ENCODE peak calls at places on chromosome 14, in seven cellular contexts. I is prostate gland, D is uterus, Z is heart left ventricle, S is Peyer's patch, L is IMR-90, T is transverse colon. J is an unnamed sample.

GRCh38 chr14:100778951-100779690 is 46.8 kb upstream of the MEG3 start:
- DNase-seq in Z (no peak), I (no peak), L (no peak), T (no peak), S (peak), D (peak), J (no peak)

GRCh38 chr14:53956427-53957201 is at the start of gene BMP4:
- DNase-seq in S (peak), I (peak), T (peak), Z (peak), L (peak), D (peak), J (peak)

GRCh38 chr14:75877292-75877691 is 104.5 kb downstream of the TGFB3 start:
- DNase-seq in T (no peak), Z (peak), D (no peak), L (peak), S (no peak), I (no peak), J (no peak)

GRCh38 chr14:31926652-31927347 is 150.3 kb upstream of the ARHGAP5 start:
- DNase-seq in I (no peak), Z (peak), D (no peak), S (no peak), T (no peak), L (peak), J (no peak)

GRCh38 chr14:32813401-32813800 is 125.3 kb upstream of the NPAS3 start:
- DNase-seq in D (no peak), I (no peak), L (no peak), Z (no peak), T (no peak), S (no peak), J (no peak)

GRCh38 chr14:55502746-55503284 is 62.4 kb upstream of the TBPL2 start:
- DNase-seq in D (no peak), Z (no peak), S (peak), I (no peak), T (peak), L (no peak), J (no peak)

GRCh38 chr14:85217412-85217811 is 312.5 kb upstream of the FLRT2 start:
- DNase-seq in T (no peak), D (no peak), I (no peak), L (peak), S (no peak), Z (no peak), J (no peak)

GRCh38 chr14:39015360-39015961 is 87.6 kb downstream of the SEC23A start:
- DNase-seq in D (no peak), S (peak), L (peak), I (no peak), Z (no peak), T (peak), J (no peak)

GRCh38 chr14:61064866-61065265 is 83.8 kb downstream of the SLC38A6 start:
- DNase-seq in Z (no peak), I (no peak), L (no peak), T (no peak), D (no peak), S (no peak), J (no peak)

GRCh38 chr14:102185360-102185759 is 45.7 kb downstream of the WDR20 start:
- DNase-seq in L (no peak), D (no peak), I (no peak), S (no peak), Z (no peak), T (no peak), J (no peak)

GRCh38 chr14:26867171-26867757 is 269.4 kb upstream of the NOVA1 start:
- DNase-seq in L (no peak), T (no peak), S (no peak), D (no peak), I (no peak), Z (no peak), J (no peak)

GRCh38 chr14:51554953-51555352 is 96.8 kb upstream of the FRMD6 start:
- DNase-seq in I (no peak), L (peak), T (no peak), D (no peak), S (no peak), Z (no peak), J (no peak)

GRCh38 chr14:104797112-104798044 is 1.8 kb upstream of the AKT1 start:
- DNase-seq in S (peak), T (peak), I (no peak), Z (no peak), L (no peak), D (no peak), J (no peak)

GRCh38 chr14:104795468-104795780 is at the start of gene AKT1:
- DNase-seq in S (no peak), T (no peak), Z (no peak), D (no peak), L (no peak), I (no peak), J (no peak)

GRCh38 chr14:104794641-104795467 is 694 bp downstream of the AKT1 start:
- DNase-seq in T (peak), S (peak), Z (peak), D (no peak), L (peak), I (no peak), J (peak)

GRCh38 chr14:104796682-104797081 is 1.1 kb upstream of the AKT1 start:
- DNase-seq in T (no peak), Z (no peak), S (no peak), L (no peak), I (no peak), D (no peak), J (no peak)

DNA sequence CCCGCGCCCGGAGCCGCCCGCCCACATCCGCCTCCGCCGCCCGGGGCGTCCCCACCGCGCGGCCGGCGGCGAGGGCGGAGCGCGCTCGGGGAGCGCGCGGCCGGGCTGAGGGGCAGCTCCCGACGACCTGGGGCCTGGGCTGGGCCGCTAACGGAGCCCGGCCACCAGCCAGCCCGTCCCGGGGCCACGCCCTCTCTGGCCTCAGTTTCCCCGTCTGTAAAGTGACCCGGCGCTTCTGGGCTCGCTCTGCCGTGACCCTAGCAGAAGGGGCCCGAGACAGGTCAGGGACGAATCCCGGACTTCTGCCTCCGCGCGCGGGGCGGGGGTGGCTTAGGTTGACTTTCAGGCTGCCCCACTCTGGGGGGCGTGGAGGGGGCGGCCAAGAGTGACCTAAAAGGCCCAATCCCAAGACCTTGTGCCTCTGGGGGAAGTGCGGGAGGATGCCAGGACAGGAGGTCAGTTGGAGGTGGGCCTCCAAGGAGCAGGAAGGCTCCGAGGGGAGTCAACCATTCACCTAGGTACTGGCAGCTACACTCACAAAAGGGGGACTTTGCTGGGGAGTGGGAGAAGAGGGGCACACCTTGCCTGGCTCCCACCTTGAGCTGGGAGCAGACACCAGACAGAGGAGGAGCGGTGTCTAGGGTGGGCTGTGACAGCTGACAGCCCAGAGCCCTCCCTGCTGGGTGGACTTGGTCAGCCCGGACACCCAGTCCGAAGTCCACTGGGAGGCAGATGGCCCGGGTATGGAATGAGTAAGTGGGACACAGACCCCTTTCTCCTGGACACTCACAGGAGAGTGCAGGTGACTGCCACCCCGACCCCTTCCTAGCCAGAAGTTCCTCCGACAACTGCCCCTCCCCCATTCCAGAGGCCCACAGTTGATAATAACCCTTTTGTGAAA is 483 bp upstream of the AKT1 start:
- DNase-seq in T (peak), D (peak), S (peak), Z (peak), L (no peak), I (no peak), J (peak)
- TF ChIP-seq POLR2A in T (peak), D (peak), S (peak), Z (peak), L (peak), I (peak), J (peak)

DNA sequence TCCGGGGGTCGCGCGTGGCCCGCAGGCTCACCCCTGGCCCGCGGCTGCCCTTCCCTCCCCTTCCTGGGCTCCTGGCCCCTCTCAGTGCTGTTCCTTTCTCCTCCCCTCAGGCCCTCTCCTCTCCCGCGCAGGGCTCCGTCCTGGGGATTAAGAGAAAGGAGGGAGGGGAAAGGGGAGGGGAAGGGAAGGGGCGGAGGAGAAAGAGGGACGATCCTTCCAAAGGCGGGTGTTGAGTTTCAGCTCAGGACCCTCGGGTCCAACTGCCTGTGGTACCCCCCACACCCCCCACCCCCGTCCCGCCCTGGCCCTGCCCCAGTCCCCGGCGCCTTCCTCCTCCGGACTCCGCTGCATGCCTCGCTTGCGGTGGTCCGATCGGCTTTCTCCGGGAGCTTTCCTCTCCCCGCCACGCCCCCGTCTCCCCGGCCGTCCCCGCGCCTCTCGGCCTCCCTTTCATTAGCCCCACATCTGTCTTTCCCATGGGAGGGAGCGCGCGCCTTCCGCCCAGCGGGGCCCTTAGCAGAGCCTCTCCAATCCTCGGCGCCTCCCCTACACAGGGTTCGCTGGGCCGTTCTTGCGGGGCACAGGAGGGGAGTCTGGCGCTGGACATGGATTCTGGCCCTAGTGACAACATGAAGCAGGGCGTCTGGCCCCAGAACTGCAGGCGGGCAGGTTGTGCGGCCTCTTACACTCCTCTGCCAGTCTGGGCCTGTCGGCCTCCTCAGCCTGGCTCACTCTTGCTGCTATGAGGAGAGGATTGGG is 1.4 kb upstream of the EFS start:
- DNase-seq in I (peak), S (peak), T (peak), D (peak), Z (peak), L (peak), J (peak)
- TF ChIP-seq POLR2A in I (peak), S (no peak), T (peak), D (peak), Z (no peak), L (peak), J (peak)

DNA sequence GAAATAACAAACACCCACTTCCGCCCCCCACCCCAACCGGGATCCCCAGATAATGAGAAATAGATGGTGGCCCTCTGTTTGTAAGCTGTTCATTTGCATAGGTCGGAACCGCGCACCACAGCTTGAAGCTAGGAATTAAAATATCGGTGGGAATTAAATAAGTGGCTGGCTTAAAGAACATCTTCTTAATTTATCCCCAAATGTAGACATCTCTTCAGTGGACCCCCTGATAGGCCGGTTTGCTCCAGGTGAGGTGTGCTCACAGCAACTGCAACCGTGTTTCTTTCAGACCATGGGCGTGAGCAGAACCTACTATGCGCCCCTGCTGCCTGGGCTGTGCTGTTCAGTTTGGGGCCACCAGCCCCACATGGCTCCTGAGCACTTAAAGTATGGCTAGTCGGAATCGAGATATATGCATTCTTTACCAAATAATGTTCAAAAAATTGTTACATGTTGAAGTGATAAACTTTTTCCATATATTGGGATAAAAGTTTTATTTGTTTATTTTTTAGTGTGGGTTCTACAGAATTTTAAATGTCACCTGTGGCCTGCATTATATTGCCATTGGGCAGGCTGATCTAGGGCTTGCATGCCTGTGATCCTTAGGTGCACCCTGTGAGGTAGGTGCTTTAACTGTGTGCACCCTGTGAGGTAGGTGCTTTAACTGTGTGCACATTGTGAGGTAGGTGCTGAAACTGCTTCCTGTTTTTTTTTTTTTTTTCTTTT is 821 bp upstream of the DICER1 start:
- DNase-seq in I (no peak), T (no peak), S (no peak), L (no peak), D (no peak), Z (no peak), J (no peak)
- TF ChIP-seq POLR2A in I (no peak), T (no peak), S (no peak), L (no peak), D (no peak), Z (no peak), J (no peak)

DNA sequence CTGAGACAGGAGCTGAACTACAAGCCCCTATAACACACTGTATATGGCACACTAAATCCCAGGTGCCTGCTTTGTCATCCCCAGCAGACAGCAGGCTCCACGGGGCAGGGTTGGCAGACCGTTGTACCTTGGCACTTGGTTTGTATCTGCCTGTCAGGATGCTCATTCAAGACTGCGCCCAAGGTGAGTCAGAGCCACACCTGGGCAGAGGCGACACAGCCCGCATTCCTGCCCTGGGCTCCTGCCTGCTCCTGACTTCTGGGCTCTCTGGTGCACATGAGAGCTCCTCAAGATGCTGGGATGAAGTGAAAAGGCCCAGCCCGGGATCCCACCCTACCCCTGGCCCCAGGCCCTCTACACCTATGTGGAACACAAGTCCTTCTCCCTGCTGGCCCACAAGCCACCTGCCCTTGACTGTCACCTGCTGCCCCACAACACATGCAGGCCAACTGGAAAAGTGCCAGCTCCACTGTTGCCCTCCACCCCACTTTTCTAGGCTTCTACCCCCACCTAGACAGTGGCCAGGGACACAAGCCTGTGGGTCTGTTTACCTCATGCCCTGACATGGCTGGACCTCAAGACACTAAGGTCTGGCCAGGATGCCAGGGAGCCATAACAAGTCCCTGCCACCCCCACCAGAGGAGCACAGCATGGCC is 30.8 kb upstream of the PNMA1 start:
- DNase-seq in S (peak), Z (no peak), T (peak), I (peak), D (no peak), L (no peak), J (no peak)
- TF ChIP-seq POLR2A in S (peak), Z (no peak), T (peak), I (no peak), D (no peak), L (no peak), J (no peak)

GRCh38 chr14:64704145-64704742 is at the start of gene PLEKHG3:
- DNase-seq in L (peak), T (peak), S (peak), D (peak), Z (peak), I (peak), J (peak)
- TF ChIP-seq POLR2A in L (no peak), T (peak), S (peak), D (peak), Z (no peak), I (peak), J (peak)

GRCh38 chr14:23577004-23577681 is 1.4 kb downstream of the JPH4 start:
- DNase-seq in T (no peak), S (no peak), I (no peak), Z (no peak), D (peak), L (no peak), J (no peak)

GRCh38 chr14:23579311-23579630 is 681 bp upstream of the JPH4 start:
- DNase-seq in D (no peak), S (no peak), L (no peak), Z (no peak), T (no peak), I (no peak), J (no peak)

GRCh38 chr14:23578560-23579310 is at the start of gene JPH4:
- DNase-seq in T (no peak), D (peak), I (no peak), Z (no peak), L (no peak), S (no peak), J (peak)

GRCh38 chr14:23579739-23580138 is 1.1 kb upstream of the JPH4 start:
- DNase-seq in S (no peak), L (no peak), I (no peak), Z (no peak), D (no peak), T (no peak), J (no peak)

DNA sequence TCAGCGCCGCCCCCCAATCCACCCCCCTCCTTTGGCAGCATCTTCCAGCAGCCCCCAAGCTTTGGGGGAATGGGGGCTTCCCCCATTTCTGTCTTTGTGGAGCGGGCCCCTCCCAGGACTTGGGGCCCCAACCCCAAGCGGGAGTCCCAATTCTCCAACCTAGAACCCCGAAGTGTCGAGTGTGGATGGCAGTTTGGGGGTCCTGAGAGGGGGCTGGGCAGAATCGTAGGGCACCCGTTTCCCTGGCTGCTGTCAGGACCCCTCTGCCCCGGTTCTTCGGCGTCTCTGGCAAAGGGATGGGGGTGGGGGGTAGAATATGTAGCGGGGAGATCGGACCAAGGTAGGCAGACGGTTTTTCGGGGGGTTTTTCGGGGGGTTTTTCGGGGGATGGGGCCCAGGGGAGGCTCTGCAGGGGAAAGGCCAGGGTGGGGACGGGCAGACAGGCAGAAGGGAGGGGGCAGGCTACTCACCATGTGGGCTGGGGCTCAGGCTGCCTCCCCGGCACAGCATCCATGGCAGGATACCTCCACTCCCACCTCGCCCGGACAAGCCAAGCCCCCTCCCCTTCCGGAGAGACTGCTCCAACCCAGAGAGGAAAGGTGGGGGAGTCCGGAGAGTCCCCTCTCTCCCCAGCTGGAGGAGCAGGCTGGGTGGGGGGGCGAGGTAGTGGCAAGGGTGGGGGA is 739 bp downstream of the JPH4 start:
- DNase-seq in T (no peak), L (no peak), D (no peak), Z (no peak), I (no peak), S (no peak), J (no peak)
- TF ChIP-seq POLR2A in T (no peak), L (no peak), D (no peak), Z (no peak), I (no peak), S (no peak), J (no peak)